ENCODE peak calls at places on chromosomes 5 and 9, in seven cellular contexts. T, I, P, W, A, C and G are unnamed samples.

GRCh38 chr9:89483592-89484474 is 14.1 kb downstream of the SEMA4D start:
- DNase-seq in W (peak), C (no peak), T (peak), I (no peak), P (no peak), A (peak), G (peak)

GRCh38 chr9:108550111-108550510 is 305.7 kb downstream of the ACTL7B start:
- DNase-seq in A (no peak), P (no peak), T (no peak), W (no peak), C (peak), I (no peak), G (no peak)

GRCh38 chr5:155103164-155103563 is 89.6 kb downstream of the KIF4B start:
- DNase-seq in T (peak), P (no peak), I (no peak), C (peak), W (no peak), A (no peak), G (no peak)

GRCh38 chr5:135625061-135625460 is 46.3 kb upstream of the CXCL14 start:
- DNase-seq in I (no peak), C (no peak), W (peak), P (no peak), T (no peak), A (no peak), G (no peak)

GRCh38 chr5:54186912-54187445 is 123.4 kb downstream of the ARL15 start:
- DNase-seq in T (no peak), I (no peak), P (no peak), W (no peak), C (peak), A (peak), G (peak)

GRCh38 chr5:31161772-31162171 is 31.7 kb upstream of the CDH6 start:
- DNase-seq in P (peak), C (peak), A (no peak), I (peak), T (peak), W (no peak), G (no peak)

GRCh38 chr5:151012857-151013256 is 7.5 kb upstream of the GPX3 start:
- DNase-seq in A (no peak), W (no peak), I (no peak), T (no peak), P (no peak), C (no peak), G (no peak)

GRCh38 chr9:77663754-77664153 is 15.6 kb upstream of the GNA14 start:
- DNase-seq in A (peak), C (peak), T (no peak), I (peak), W (no peak), P (no peak), G (no peak)

GRCh38 chr5:125695994-125696679 is 727.1 kb upstream of the GRAMD2B start:
- DNase-seq in P (no peak), I (peak), T (no peak), W (no peak), A (no peak), C (peak), G (no peak)

GRCh38 chr9:108191065-108191464 is 664.7 kb downstream of the ACTL7B start:
- DNase-seq in T (no peak), I (no peak), W (no peak), P (no peak), C (no peak), A (no peak), G (no peak)

GRCh38 chr5:91125916-91126315 is 257.2 kb downstream of the ARRDC3 start:
- DNase-seq in P (no peak), I (peak), T (no peak), W (no peak), A (no peak), C (no peak), G (no peak)

GRCh38 chr9:124266826-124267201 is 9.1 kb downstream of the NEK6 start:
- DNase-seq in C (no peak), T (no peak), I (no peak), P (no peak), W (no peak), A (no peak), G (no peak)

GRCh38 chr9:136115206-136115605 is 3.5 kb downstream of the TMEM250 start:
- DNase-seq in P (no peak), I (no peak), T (no peak), W (no peak), A (no peak), C (no peak), G (no peak)

GRCh38 chr5:137822158-137822764 is 45.4 kb upstream of the MYOT start:
- DNase-seq in T (no peak), I (peak), P (peak), W (no peak), A (peak), C (peak), G (peak)

GRCh38 chr9:113844466-113844865 is 31.6 kb upstream of the ZNF618 start:
- DNase-seq in T (no peak), I (no peak), C (no peak), A (no peak), P (no peak), W (no peak), G (no peak)

GRCh38 chr9:118586978-118587377 is 782.3 kb downstream of the BRINP1 start:
- DNase-seq in A (no peak), C (no peak), P (no peak), I (no peak), W (no peak), T (no peak), G (no peak)

GRCh38 chr5:7779663-7780030 is 71.3 kb downstream of the CFAP90 start:
- DNase-seq in P (no peak), W (no peak), C (no peak), T (no peak), I (no peak), A (no peak), G (no peak)

GRCh38 chr9:107784235-107784958 is 294.8 kb upstream of the KLF4 start:
- DNase-seq in I (no peak), C (peak), W (no peak), T (no peak), P (peak), A (peak), G (peak)

GRCh38 chr9:6646028-6646636 is 603 bp upstream of the GLDC start:
- DNase-seq in I (peak), T (no peak), W (no peak), A (no peak), C (no peak), P (no peak), G (no peak)

GRCh38 chr5:76104027-76104426 is 20.8 kb downstream of the SV2C start:
- DNase-seq in I (peak), A (no peak), C (peak), T (peak), P (peak), W (peak), G (peak)

GRCh38 chr5:91910247-91910646 is 527.1 kb upstream of the ARRDC3 start:
- DNase-seq in W (no peak), A (no peak), P (no peak), T (no peak), C (no peak), I (no peak), G (no peak)

GRCh38 chr9:93301911-93302525 is 118.1 kb downstream of the WNK2 start:
- DNase-seq in T (no peak), I (no peak), C (no peak), P (no peak), A (no peak), W (no peak), G (no peak)

GRCh38 chr9:4497855-4498254 is 7.6 kb downstream of the SLC1A1 start:
- DNase-seq in C (peak), A (no peak), T (no peak), I (peak), W (no peak), P (no peak), G (no peak)

GRCh38 chr9:75505654-75506053 is 384.8 kb upstream of the PCSK5 start:
- DNase-seq in C (no peak), P (no peak), T (no peak), W (no peak), I (no peak), A (no peak), G (no peak)

GRCh38 chr5:150515446-150515845 is 7.5 kb downstream of the NDST1 start:
- DNase-seq in A (peak), W (no peak), I (no peak), C (peak), P (no peak), T (no peak), G (no peak)

GRCh38 chr9:119432428-119432827 is 63.2 kb upstream of the BRINP1 start:
- DNase-seq in W (no peak), T (no peak), A (no peak), I (no peak), P (no peak), C (no peak), G (no peak)

GRCh38 chr5:139387611-139388197 is 2.0 kb downstream of the MZB1 start:
- DNase-seq in W (no peak), I (no peak), A (no peak), P (no peak), C (no peak), T (no peak), G (no peak)